ENCODE peak calls at places on chromosome 3, in seven cellular contexts. Z is HTR-8/SVneo, E is NCI-H1105, L is aorta, H is HEK293T, C is smooth muscle cell of the brain vasculature, D is amniotic stem cell. K is an unnamed sample.

GRCh38 chr3:196177967-196178366 is 33.2 kb downstream of the ZDHHC19 start:
- DNase-seq in Z (no peak), E (no peak), L (peak; percentile 9), H (no peak), C (no peak), D (no peak), K (no peak)

GRCh38 chr3:123068227-123069020 is 1.6 kb downstream of the PDIA5 start:
- DNase-seq in Z (no peak), E (no peak), L (no peak), H (peak; percentile 31), C (no peak), D (no peak), K (peak; percentile 60)

GRCh38 chr3:187999821-188000220 is 154.1 kb upstream of the LPP start:
- DNase-seq in Z (no peak), E (no peak), L (no peak), H (no peak), C (no peak), D (no peak), K (no peak)

GRCh38 chr3:146503459-146504202 is 34.3 kb upstream of the PLSCR2 start:
- DNase-seq in Z (peak; percentile 46), E (no peak), L (peak; percentile 55), H (no peak), C (peak; percentile 80), D (peak; percentile 28), K (peak; percentile 88)

GRCh38 chr3:37741644-37742043 is 120.0 kb upstream of the CTDSPL start:
- DNase-seq in Z (peak; percentile 26), E (no peak), L (peak; percentile 74), H (peak; percentile 27), C (no peak), D (no peak), K (peak; percentile 43)

GRCh38 chr3:98705694-98706093 is 57.4 kb upstream of the ST3GAL6 start:
- DNase-seq in Z (no peak), E (no peak), L (no peak), H (no peak), C (no peak), D (no peak), K (no peak)

GRCh38 chr3:187769771-187770170 is 24.5 kb upstream of the BCL6 start:
- DNase-seq in Z (no peak), E (no peak), L (no peak), H (no peak), C (no peak), D (no peak), K (no peak)

GRCh38 chr3:81765425-81765824 is 4.0 kb upstream of the GBE1 start:
- DNase-seq in Z (no peak), E (no peak), L (no peak), H (no peak), C (no peak), D (no peak), K (no peak)

GRCh38 chr3:132417695-132418520 is 606 bp downstream of the DNAJC13 start:
- DNase-seq in Z (peak; percentile 34), E (peak; percentile 56), L (peak; percentile 72), H (peak; percentile 57), C (peak; percentile 26), D (no peak), K (peak; percentile 57)

K was measured in A549.